ENCODE peak calls at places on chromosomes 6 and 20, in four cellular contexts. D is EL, H is transverse colon, F is esophagus squamous epithelium. A is an unnamed sample.

GRCh38 chr6:152271681-152272464 is 365.3 kb downstream of the SYNE1 start:
- DNase-seq in D (peak), H (peak), F (no peak), A (no peak)

GRCh38 chr20:36063916-36064660 is 90.5 kb upstream of the EPB41L1 start:
- DNase-seq in F (no peak), H (no peak), D (no peak), A (no peak)

GRCh38 chr6:89680150-89680549 is 41.6 kb upstream of the LYRM2 start:
- DNase-seq in D (no peak), F (no peak), H (no peak), A (no peak)

GRCh38 chr6:14598017-14598864 is 480.7 kb downstream of the CD83 start:
- DNase-seq in D (no peak), F (no peak), H (no peak), A (no peak)

GRCh38 chr6:100622907-100623692 is 158.4 kb upstream of the SIM1 start:
- DNase-seq in D (peak), H (no peak), F (no peak), A (no peak)

GRCh38 chr20:39563406-39563805 is 601.3 kb downstream of the DHX35 start:
- DNase-seq in D (no peak), H (no peak), F (no peak), A (no peak)

GRCh38 chr6:7846971-7847818 is 63.4 kb downstream of the TXNDC5 start:
- DNase-seq in D (peak), H (no peak), F (no peak), A (no peak)

GRCh38 chr6:15614277-15614676 is 48.6 kb downstream of the DTNBP1 start:
- DNase-seq in F (no peak), D (no peak), H (peak), A (no peak)

GRCh38 chr20:30815577-30816181 is 441.8 kb upstream of the DEFB115 start:
- DNase-seq in F (no peak), H (no peak), D (no peak), A (no peak)

GRCh38 chr6:35087361-35088280 is 53.5 kb downstream of the TCP11 start:
- DNase-seq in F (no peak), D (no peak), H (no peak), A (no peak)

GRCh38 chr6:138957484-138957883 is 30.6 kb downstream of the REPS1 start:
- DNase-seq in D (no peak), F (no peak), H (no peak), A (no peak)

GRCh38 chr6:21992178-21992967 is 304.5 kb downstream of the PRL start:
- DNase-seq in F (no peak), H (no peak), D (peak), A (no peak)

GRCh38 chr6:118712955-118713354 is 61.6 kb upstream of the CEP85L start:
- DNase-seq in F (no peak), H (no peak), D (peak), A (no peak)

GRCh38 chr6:129903082-129903481 is 42.0 kb upstream of the TMEM244 start:
- DNase-seq in H (no peak), D (no peak), F (no peak), A (no peak)

GRCh38 chr20:24048014-24048611 is 59.5 kb upstream of the GGTLC1 start:
- DNase-seq in F (no peak), D (no peak), H (no peak), A (no peak)

GRCh38 chr6:88585081-88585692 is 378.2 kb downstream of the RNGTT start:
- DNase-seq in F (no peak), H (no peak), D (no peak), A (no peak)

GRCh38 chr6:36986704-36987047 is 680 bp upstream of the MTCH1 start:
- DNase-seq in H (no peak), F (no peak), D (no peak), A (no peak)

GRCh38 chr6:87293526-87293925 is 28.9 kb upstream of the SMIM8 start:
- DNase-seq in H (no peak), D (no peak), F (no peak), A (no peak)

GRCh38 chr20:56788671-56789610 is 159.8 kb downstream of the TFAP2C start:
- DNase-seq in D (peak), H (no peak), F (no peak), A (no peak)

GRCh38 chr6:32944265-32944664 is 3.4 kb upstream of the HLA-DMB start:
- DNase-seq in F (no peak), D (no peak), H (peak), A (no peak)

GRCh38 chr20:32685541-32686529 is 12.1 kb upstream of the C20orf203 start:
- DNase-seq in D (peak), F (no peak), H (no peak), A (no peak)

GRCh38 chr6:31958412-31958740 is 395 bp downstream of the NELFE start:
- DNase-seq in H (no peak), D (no peak), F (no peak), A (no peak)

GRCh38 chr6:42326248-42326647 is 108.6 kb upstream of the MRPS10 start:
- DNase-seq in D (no peak), H (no peak), F (no peak), A (no peak)

GRCh38 chr6:118468682-118469465 is 79.2 kb upstream of the PLN start:
- DNase-seq in H (no peak), D (no peak), F (no peak), A (no peak)

GRCh38 chr20:21436186-21436585 is 38.9 kb upstream of the NKX2-4 start:
- DNase-seq in F (no peak), H (no peak), D (peak), A (no peak)

GRCh38 chr6:41568585-41569384 is 22.6 kb downstream of the FOXP4 start:
- DNase-seq in F (no peak), D (no peak), H (no peak), A (no peak)

GRCh38 chr6:154229796-154230195 is 126.8 kb downstream of the IPCEF1 start:
- DNase-seq in F (no peak), H (no peak), D (no peak), A (no peak)

GRCh38 chr20:5774438-5774837 is 24.2 kb downstream of the SHLD1 start:
- DNase-seq in F (no peak), H (no peak), D (no peak), A (no peak)

GRCh38 chr6:163735076-163735475 is 320.6 kb downstream of the QKI start:
- DNase-seq in F (no peak), H (no peak), D (no peak), A (no peak)

GRCh38 chr6:40295251-40295949 is 291.8 kb downstream of the LRFN2 start:
- DNase-seq in F (no peak), H (no peak), D (peak), A (no peak)

GRCh38 chr6:10441004-10441654 is 26.3 kb upstream of the TFAP2A start:
- DNase-seq in F (no peak), D (peak), H (no peak), A (no peak)

GRCh38 chr20:56422824-56423189 is 10.7 kb downstream of the CASS4 start:
- DNase-seq in F (no peak), D (no peak), H (no peak), A (no peak)

GRCh38 chr6:35970181-35970580 is 49.3 kb upstream of the SRPK1 start:
- DNase-seq in H (no peak), F (no peak), D (peak), A (no peak)